ENCODE peak calls at places on chromosomes 13 and 19, in six cellular contexts. U is PC-3, L is mucosa of descending colon, F is fibroblast of pulmonary artery, J is ovary, R is neural crest cell. X is an unnamed sample.

GRCh38 chr13:96968027-96968426 is 26.2 kb downstream of the OXGR1 start:
- DNase-seq in R (no peak), L (no peak), J (no peak), F (no peak), U (no peak), X (no peak)

GRCh38 chr13:25276748-25277147 is 10.5 kb downstream of the MTMR6 start:
- DNase-seq in L (no peak), U (peak), R (no peak), F (no peak), J (no peak), X (no peak)

GRCh38 chr13:106036870-106037269 is 498.6 kb downstream of the EFNB2 start:
- DNase-seq in F (no peak), R (no peak), L (peak), J (no peak), U (peak), X (peak)

GRCh38 chr19:51365211-51366049 is 758 bp downstream of the ETFB start:
- DNase-seq in U (peak), J (peak), L (peak), R (no peak), F (peak), X (no peak)

GRCh38 chr19:35716735-35716984 is 1.1 kb upstream of the KMT2B start:
- DNase-seq in L (no peak), U (no peak), J (no peak), R (no peak), F (no peak), X (no peak)

GRCh38 chr13:100859861-100860260 is 185.3 kb upstream of the TMTC4 start:
- DNase-seq in R (no peak), F (no peak), L (no peak), J (no peak), U (no peak), X (no peak)

GRCh38 chr13:23509781-23510543 is 60.2 kb upstream of the TNFRSF19 start:
- DNase-seq in J (no peak), L (no peak), F (peak), U (peak), R (no peak), X (no peak)

GRCh38 chr19:54536956-54537355 is 34.3 kb downstream of the LAIR2 start:
- DNase-seq in U (no peak), L (no peak), R (no peak), F (no peak), J (no peak), X (no peak)

GRCh38 chr13:99501952-99502310 is 659 bp downstream of the TM9SF2 start:
- DNase-seq in R (no peak), J (no peak), F (peak), L (peak), U (peak), X (peak)

GRCh38 chr13:85236431-85236830 is 562.8 kb downstream of the SLITRK6 start:
- DNase-seq in J (no peak), R (no peak), F (peak), L (no peak), U (peak), X (no peak)

GRCh38 chr13:36142735-36143134 is 11.6 kb upstream of the DCLK1 start:
- DNase-seq in L (no peak), U (no peak), F (no peak), J (no peak), R (no peak), X (no peak)

GRCh38 chr13:30600470-30600869 is 17.2 kb upstream of the USPL1 start:
- DNase-seq in R (no peak), J (no peak), U (no peak), F (no peak), L (no peak), X (no peak)

GRCh38 chr13:41610426-41610825 is 153.1 kb downstream of the RGCC start:
- DNase-seq in L (no peak), F (peak), U (peak), R (no peak), J (no peak), X (no peak)

GRCh38 chr13:74325106-74325505 is 190.9 kb upstream of the KLF12 start:
- DNase-seq in U (peak), J (no peak), L (no peak), R (no peak), F (peak), X (no peak)

GRCh38 chr13:75521956-75522355 is 15.7 kb downstream of the COMMD6 start:
- DNase-seq in L (no peak), U (no peak), F (no peak), R (no peak), J (no peak), X (no peak)

GRCh38 chr13:30148791-30149190 is 158.6 kb downstream of the KATNAL1 start:
- DNase-seq in F (no peak), L (no peak), R (no peak), J (no peak), U (no peak), X (no peak)

GRCh38 chr13:93690139-93690538 is 463.5 kb downstream of the GPC6 start:
- DNase-seq in U (peak), L (peak), R (peak), F (peak), J (no peak), X (no peak)

GRCh38 chr19:52492201-52492960 is 35.1 kb upstream of the ZNF808 start:
- DNase-seq in U (no peak), F (no peak), R (peak), J (no peak), L (peak), X (no peak)

GRCh38 chr13:81031996-81032395 is 691.1 kb upstream of the SPRY2 start:
- DNase-seq in J (no peak), U (no peak), R (no peak), F (peak), L (no peak), X (no peak)

GRCh38 chr13:24192036-24192810 is 31.7 kb downstream of the SPATA13 start:
- DNase-seq in L (no peak), F (no peak), R (no peak), U (no peak), J (no peak), X (no peak)

GRCh38 chr19:47363758-47364529 is 14.8 kb downstream of the DHX34 start:
- DNase-seq in J (no peak), R (no peak), L (peak), U (no peak), F (peak), X (no peak)

GRCh38 chr19:38190061-38190460 is 34.0 kb downstream of the DPF1 start:
- DNase-seq in L (no peak), J (no peak), U (no peak), F (no peak), R (no peak), X (no peak)

GRCh38 chr19:32674153-32674958 is 624 bp downstream of the ANKRD27 start:
- DNase-seq in L (no peak), F (no peak), U (no peak), R (no peak), J (peak), X (no peak)

GRCh38 chr13:40438999-40439797 is 227.2 kb downstream of the FOXO1 start:
- DNase-seq in F (peak), R (no peak), L (no peak), U (no peak), J (peak), X (no peak)

GRCh38 chr13:39688699-39689405 is 33.4 kb downstream of the COG6 start:
- DNase-seq in U (no peak), J (no peak), L (no peak), F (peak), R (no peak), X (no peak)

GRCh38 chr13:110368408-110368807 is 61.3 kb downstream of the COL4A2 start:
- DNase-seq in J (no peak), L (no peak), U (no peak), F (no peak), R (no peak), X (no peak)

GRCh38 chr19:30017172-30017571 is 75.1 kb downstream of the URI1 start:
- DNase-seq in R (no peak), J (no peak), U (no peak), F (no peak), L (no peak), X (no peak)

GRCh38 chr19:3520166-3521103 is 14.3 kb downstream of the FZR1 start:
- DNase-seq in U (no peak), R (no peak), L (no peak), J (no peak), F (no peak), X (no peak)

GRCh38 chr19:6476155-6476895 is 5.3 kb downstream of the DENND1C start:
- DNase-seq in J (peak), R (peak), F (peak), L (peak), U (peak), X (no peak)

GRCh38 chr19:39224910-39225309 is 19.9 kb downstream of the IFNL3 start:
- DNase-seq in U (no peak), J (no peak), R (no peak), F (no peak), L (no peak), X (no peak)

GRCh38 chr13:23378009-23378632 is 55.4 kb downstream of the SACS start:
- DNase-seq in R (no peak), U (peak), L (peak), F (peak), J (no peak), X (no peak)

GRCh38 chr19:14514215-14514871 is 3.9 kb downstream of the DNAJB1 start:
- DNase-seq in L (no peak), U (no peak), R (no peak), F (no peak), J (no peak), X (no peak)

GRCh38 chr13:29706923-29707322 is 111.4 kb upstream of the SLC7A1 start:
- DNase-seq in U (no peak), L (no peak), J (no peak), F (no peak), R (no peak), X (no peak)

GRCh38 chr13:89113744-89114143 is 1442.6 kb downstream of the SLITRK5 start:
- DNase-seq in R (no peak), L (no peak), U (no peak), F (no peak), J (no peak), X (no peak)

DNA sequence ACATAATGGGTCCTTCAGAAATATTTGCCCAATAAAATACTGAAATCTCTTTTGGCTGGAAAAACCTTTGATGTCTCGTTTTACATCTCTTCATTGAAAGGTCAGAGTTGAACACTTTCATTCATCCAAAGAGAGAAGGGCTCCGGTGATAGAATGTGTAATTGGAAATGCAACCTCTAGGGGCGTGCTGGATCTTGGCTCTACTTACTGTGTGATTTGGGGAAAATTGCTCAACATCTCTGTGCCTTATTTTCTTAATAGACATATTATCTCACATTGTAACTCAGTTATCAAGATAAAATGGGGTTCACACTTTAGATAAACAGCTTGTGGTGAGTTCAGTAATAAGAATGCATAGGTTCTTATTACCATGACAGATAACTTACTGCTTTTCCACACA is 1444.1 kb downstream of the SLITRK5 start:
- DNase-seq in L (no peak), U (no peak), R (no peak), J (no peak), F (no peak), X (no peak)
- TF ChIP-seq CTCF in L (no peak), U (peak), R (peak), J (no peak), F (peak), X (peak)

DNA sequence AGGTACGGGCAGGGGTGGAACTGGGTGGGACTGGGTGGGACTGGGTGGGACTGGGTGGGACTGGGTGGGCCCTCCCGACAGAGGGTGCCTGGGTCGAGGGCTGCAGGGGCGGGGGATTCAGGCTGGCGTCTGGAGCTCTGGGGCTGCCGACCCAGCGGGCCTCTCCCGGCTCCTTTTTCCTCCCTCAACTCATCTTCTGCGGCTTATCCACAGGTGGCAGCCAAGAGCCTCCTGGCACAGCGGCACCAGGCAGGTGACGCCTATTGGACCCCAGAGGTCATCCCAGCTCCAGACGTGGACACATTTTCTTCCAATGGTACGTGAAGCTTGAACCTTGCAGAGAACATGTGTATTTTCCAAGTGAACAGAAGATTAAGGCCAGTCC is 533 bp downstream of the ZNF544 start:
- DNase-seq in U (peak), F (peak), J (no peak), L (peak), R (no peak), X (peak)
- TF ChIP-seq CTCF in U (peak), F (peak), J (no peak), L (no peak), R (no peak), X (peak)

DNA sequence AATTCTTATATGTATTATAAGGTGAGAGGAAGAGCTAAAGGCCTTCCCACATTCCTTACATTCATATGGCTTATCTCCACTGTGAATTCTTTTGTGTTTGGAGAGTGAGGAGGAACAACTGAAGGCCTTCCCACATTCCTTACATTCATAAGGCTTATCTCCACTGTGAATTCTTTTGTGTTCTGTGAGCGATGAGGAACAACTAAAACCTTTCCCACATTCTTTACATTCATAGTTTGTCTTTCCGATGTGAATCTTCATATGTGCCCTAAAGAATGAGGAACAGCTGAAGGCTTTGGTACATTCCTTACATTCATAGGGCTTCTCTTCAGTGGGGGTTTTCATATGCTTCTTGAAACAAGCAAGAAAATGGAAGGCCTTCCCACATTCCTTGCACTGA is 13.3 kb downstream of the ZNF699 start:
- DNase-seq in L (no peak), J (no peak), F (no peak), U (no peak), R (no peak), X (no peak)
- TF ChIP-seq CTCF in L (no peak), J (no peak), F (no peak), U (no peak), R (no peak), X (no peak)

GRCh38 chr13:66543780-66544179 is 686.4 kb downstream of the PCDH9 start:
- DNase-seq in R (no peak), U (no peak), F (no peak), L (no peak), J (no peak), X (no peak)
- TF ChIP-seq CTCF in R (no peak), U (peak), F (no peak), L (no peak), J (no peak), X (peak)

DNA sequence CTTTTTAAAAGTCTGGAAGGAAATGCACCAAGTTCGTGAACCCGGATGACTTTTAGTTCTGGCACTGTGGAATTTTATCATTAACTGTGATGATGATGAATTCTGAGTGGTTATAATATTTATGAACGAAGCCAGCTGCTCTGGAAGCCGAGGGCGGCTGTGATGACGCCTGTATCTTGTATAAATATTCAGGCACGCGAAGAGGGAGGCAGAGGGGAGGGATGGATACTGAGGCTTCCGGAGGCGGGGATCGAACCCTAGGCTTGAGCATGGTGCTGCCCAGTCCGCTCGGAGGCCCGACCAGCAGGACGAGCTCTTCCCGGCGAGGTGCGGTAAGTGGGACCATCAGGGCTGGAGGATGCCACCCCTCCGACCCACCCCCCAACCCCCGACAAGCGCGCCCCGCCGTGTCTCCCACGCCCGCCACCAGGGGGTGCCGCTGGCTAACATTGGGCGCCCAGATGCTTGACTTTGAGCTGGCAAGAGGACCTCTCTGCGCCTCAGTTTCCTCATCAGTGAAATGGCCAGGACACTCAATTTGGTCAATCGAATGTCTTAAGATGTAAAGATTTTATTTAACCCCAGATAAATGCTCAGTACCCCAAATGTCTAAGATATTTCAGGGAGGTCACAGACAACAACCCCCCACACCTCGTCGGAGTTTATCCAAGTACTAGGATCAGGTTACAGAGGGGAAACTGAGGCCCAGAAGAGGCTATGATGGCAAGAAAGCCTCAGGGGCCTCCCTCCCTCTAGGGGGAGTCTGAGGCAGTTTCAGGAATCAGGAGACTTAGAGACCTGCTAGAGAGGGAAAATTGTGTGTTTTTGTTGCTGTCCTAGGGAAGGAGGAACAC is 4.5 kb upstream of the RAB3A start:
- DNase-seq in F (peak), L (peak), U (peak), J (peak), R (no peak), X (peak)
- TF ChIP-seq CTCF in F (peak), L (peak), U (peak), J (peak), R (peak), X (peak)

DNA sequence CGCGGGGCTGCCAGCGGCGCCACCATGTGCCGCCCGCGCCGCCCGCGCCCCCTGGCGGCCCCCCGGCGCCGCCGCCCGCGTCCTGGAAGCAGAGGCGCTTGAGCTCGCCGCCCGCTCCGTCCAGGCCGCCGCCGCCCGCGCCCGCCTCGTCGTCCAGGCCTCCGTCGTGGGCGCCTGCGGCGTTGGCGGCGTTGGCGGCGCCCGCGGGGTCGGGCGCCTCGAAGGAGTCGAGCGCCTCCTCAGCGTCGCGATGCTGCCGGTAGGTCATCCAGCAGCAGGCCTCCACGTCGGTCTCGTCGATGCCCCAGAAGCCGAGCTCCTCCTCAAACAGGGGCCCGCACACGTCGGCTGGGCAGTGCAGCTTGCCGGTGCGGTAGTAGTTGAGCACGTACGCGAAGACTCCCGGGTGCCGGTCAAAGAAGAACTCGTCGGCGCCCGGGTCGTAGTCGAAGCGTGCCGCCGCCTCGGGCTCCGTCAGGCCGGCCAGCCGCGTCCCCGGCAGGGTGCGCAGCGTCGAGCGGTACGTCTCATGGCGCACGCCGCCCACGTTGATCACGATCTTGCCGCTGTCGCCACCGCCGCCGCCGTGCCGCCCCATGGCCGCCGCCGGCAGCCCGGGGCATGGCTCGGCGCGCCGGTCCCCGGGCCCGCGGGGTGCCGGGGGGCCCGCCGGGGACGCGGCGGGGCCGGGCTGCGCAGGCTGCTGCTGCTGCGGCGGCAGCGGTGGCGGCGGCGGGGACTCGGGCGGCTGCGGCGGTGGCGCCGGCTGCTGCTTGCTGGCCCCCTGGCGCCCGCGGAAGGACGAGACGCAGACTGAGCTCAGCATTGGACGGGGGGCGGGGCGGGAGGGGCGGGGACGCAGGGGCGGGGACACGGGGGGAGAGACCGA is 676 bp downstream of the KCNC3 start:
- DNase-seq in J (no peak), U (peak), F (no peak), L (peak), R (no peak), X (no peak)
- TF ChIP-seq CTCF in J (no peak), U (no peak), F (no peak), L (no peak), R (peak), X (no peak)

DNA sequence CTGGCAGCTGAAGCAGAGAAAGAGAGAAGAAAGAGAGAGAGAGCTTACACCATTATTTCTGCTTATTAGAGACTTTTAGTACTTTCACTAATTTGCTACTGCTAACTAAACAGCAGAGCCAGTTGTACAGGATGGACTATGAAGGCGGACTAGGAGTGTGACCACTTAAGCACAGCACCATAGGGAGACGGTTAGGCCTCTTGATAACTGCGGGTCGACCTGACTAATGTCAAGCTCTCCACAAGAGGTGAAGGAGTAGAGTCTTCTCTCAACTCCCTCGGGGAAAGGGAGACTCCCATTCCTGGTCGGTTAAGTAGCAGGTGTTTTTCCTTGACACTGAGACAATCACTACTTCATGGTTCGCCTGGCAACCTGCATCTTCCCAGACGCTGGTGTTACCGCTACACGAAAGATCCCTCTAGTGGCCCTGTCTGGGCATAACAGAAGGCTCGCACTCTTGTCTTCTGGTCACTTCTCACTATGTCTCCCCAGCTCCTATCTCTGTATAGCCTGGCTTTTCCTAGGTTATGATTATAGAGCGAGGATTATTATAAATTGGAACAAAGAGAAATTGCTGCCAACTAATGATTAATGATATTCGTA is 5.3 kb upstream of the PSG7 start:
- DNase-seq in F (peak), L (peak), J (no peak), U (peak), R (no peak), X (peak)
- TF ChIP-seq CTCF in F (peak), L (no peak), J (no peak), U (peak), R (no peak), X (peak)

X was measured in WERI-Rb-1.